ENCODE peak calls at places on chromosomes 13 and 19, in four cellular contexts. F is H9, V is IMR-90, G is H1. U is an unnamed sample.

GRCh38 chr19:7213628-7214328 is 80.4 kb downstream of the INSR start:
- DNase-seq in F (no peak), V (no peak), G (no peak), U (no peak)

GRCh38 chr19:28009696-28010095 is 1203.3 kb downstream of the UQCRFS1 start:
- DNase-seq in F (no peak), V (no peak), G (no peak), U (no peak)

GRCh38 chr19:41595258-41595889 is 19.4 kb downstream of the CEACAM21 start:
- DNase-seq in F (peak; percentile 54), V (peak; percentile 74), G (no peak), U (peak; percentile 62)

GRCh38 chr19:7435602-7436001 is 53.2 kb downstream of the PEX11G start:
- DNase-seq in F (no peak), V (no peak), G (no peak), U (no peak)

GRCh38 chr19:18170714-18171255 is 2.8 kb upstream of the IFI30 start:
- DNase-seq in F (no peak), V (no peak), G (no peak), U (no peak)

GRCh38 chr19:13872695-13873389 is 4.1 kb upstream of the NANOS3 start:
- DNase-seq in F (peak; percentile 83), V (no peak), G (no peak), U (peak; percentile 89)

GRCh38 chr13:113275387-113275786 is 21.7 kb upstream of the LAMP1 start:
- DNase-seq in F (peak; percentile 62), V (peak; percentile 75), G (no peak), U (peak; percentile 85)

GRCh38 chr19:6238643-6239281 is 41.0 kb downstream of the MLLT1 start:
- DNase-seq in F (no peak), V (peak; percentile 34), G (no peak), U (no peak)

GRCh38 chr19:49422407-49423277 is 599 bp downstream of the PTH2 start:
- DNase-seq in F (peak; percentile 88), V (peak; percentile 17), G (no peak), U (peak; percentile 63)

GRCh38 chr13:112095354-112095753 is 28.4 kb downstream of the SOX1 start:
- DNase-seq in F (no peak), V (no peak), G (no peak), U (no peak)
- H3K56ac ChIP-seq in F (no peak overlapping the region), V (no peak overlapping the region), G (no peak overlapping the region), U (no peak overlapping the region)

GRCh38 chr13:81406022-81406421 is 1065.1 kb upstream of the SPRY2 start:
- DNase-seq in F (no peak), V (no peak), G (no peak), U (no peak)
- H3K56ac ChIP-seq in F (no peak overlapping the region), V (no peak overlapping the region), G (no peak overlapping the region), U (no peak overlapping the region)

DNA sequence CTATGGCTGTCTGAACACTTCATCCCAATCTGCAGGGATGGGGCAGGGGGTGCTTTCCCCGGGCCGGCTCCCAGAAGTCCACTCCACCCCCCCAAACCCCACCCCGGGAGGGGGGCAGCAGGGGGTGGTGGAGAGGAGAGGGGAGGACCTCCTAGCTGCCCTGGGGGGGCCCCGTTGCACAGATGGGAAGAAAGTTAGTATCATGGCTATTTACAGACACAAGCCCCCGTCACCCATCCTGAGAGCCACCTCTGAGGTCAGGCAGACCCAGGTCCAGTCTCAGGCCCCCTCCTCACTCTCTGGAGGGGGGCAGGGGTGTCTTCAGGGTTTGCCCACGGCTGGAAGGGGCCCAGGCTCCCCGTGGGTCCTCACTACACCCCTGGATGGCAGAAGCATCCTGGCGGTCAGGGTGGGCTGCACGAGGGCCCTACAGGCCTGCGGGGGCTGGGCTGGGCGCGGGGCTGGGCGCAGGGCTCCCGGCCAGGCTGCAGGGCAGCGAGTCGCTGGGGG is 5.8 kb upstream of the REXO1 start:
- DNase-seq in F (no peak), V (no peak), G (no peak), U (no peak)
- H3K56ac ChIP-seq in F (no peak overlapping the region), V (no peak overlapping the region), G (no peak overlapping the region), U (no peak overlapping the region)

GRCh38 chr13:51425410-51426042 is 27.3 kb downstream of the INTS6 start:
- DNase-seq in F (no peak), V (peak; percentile 60), G (no peak), U (peak; percentile 4)
- H3K56ac ChIP-seq in F (no peak overlapping the region), V (no peak overlapping the region), G (no peak overlapping the region), U (no peak overlapping the region)

GRCh38 chr19:36026091-36026876 is 6.4 kb downstream of the CLIP3 start:
- DNase-seq in F (no peak), V (no peak), G (no peak), U (no peak)
- H3K56ac ChIP-seq in F (no peak overlapping the region), V (no peak overlapping the region), G (no peak overlapping the region), U (no peak overlapping the region)

DNA sequence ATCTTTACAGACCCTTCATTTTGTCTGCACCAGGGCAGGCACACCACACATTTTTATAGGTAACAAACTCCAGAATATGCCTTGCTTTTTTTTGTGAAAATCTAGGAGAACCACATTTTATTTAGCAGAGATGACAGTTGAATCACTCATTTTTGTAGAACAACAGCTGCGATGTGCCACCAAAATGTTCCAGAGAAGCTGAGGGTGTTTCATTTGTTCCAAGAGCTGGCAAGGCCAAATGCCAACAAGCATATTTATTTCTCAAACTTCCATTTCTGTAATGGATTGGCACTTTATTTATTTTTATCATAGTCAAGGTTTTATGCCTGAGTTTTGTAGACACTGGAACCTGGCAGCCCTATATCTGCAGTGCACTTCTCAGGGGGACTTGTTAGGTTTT is 10.4 kb downstream of the OLFM4 start:
- DNase-seq in F (no peak), V (no peak), G (no peak), U (no peak)
- H3K56ac ChIP-seq in F (no peak overlapping the region), V (no peak overlapping the region), G (no peak overlapping the region), U (no peak overlapping the region)

GRCh38 chr19:3636506-3636905 is 9.9 kb upstream of the CACTIN start:
- DNase-seq in F (no peak), V (no peak), G (no peak), U (no peak)
- H3K56ac ChIP-seq in F (no peak overlapping the region), V (no peak overlapping the region), G (no peak overlapping the region), U (no peak overlapping the region)

GRCh38 chr19:38194061-38194701 is 29.8 kb downstream of the DPF1 start:
- DNase-seq in F (no peak), V (no peak), G (no peak), U (no peak)
- H3K56ac ChIP-seq in F (no peak overlapping the region), V (no peak overlapping the region), G (no peak overlapping the region), U (no peak overlapping the region)

DNA sequence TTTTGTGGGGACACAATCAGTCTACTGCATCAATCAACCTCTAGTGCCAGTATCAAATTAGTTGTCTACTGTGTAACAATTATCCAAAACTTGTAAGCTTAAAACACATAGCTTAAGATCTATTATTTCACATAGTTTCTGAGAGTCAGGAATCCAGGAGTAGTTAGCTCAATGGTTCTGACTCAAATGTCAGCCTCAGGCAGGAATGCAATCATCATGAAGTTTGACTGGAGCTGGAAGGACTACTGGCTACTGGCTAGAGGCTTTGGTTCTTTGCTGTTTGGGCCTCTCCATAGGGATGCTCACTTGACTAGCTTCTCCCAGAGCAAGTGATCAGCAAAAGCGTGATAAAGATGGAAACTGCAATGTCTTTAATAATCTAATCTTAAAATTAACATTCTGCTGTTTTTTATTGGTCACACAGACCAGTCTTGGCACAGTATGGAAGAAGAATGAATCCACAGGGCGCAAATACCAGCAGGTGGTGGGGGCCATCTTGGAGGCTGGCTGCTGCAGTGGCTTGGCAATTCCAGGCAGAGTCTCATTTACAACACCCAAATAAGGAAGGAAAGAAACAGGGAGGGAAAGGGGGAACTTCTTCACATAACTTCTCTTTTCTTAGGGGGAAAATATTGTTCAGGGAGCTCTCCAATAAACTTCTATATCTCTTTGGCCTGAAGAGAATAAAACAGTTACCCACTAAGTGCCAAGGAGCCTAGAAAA is 15.7 kb downstream of the CAB39L start:
- DNase-seq in F (no peak), V (no peak), G (no peak), U (no peak)
- H3K56ac ChIP-seq in F (no peak overlapping the region), V (no peak overlapping the region), G (no peak overlapping the region), U (no peak overlapping the region)

U was measured in mesendoderm.